ENCODE peak calls at places on chromosomes 2 and 18, in five cellular contexts. C is HCT116, P is HepG2, D is GM12878, O is K562. K is an unnamed sample.

GRCh38 chr2:1643220-1643619 is 101.1 kb downstream of the PXDN start:
- DNase-seq in P (no peak), O (no peak), D (no peak), C (no peak), K (no peak)

GRCh38 chr2:76194376-76194775 is 483.7 kb upstream of the GCFC2 start:
- DNase-seq in D (no peak), C (no peak), P (no peak), O (no peak), K (no peak)

GRCh38 chr18:34121157-34121807 is 103.4 kb downstream of the NOL4 start:
- DNase-seq in D (no peak), C (no peak), O (no peak), P (peak), K (no peak)

GRCh38 chr2:237591021-237591370 is 462 bp upstream of the RAB17 start:
- DNase-seq in P (peak), C (peak), O (no peak), D (no peak), K (peak)

GRCh38 chr18:10270160-10270571 is 184.3 kb upstream of the APCDD1 start:
- DNase-seq in D (no peak), O (no peak), P (peak), C (no peak), K (no peak)

GRCh38 chr2:25558262-25558661 is 115.1 kb downstream of the DTNB start:
- DNase-seq in D (peak), P (no peak), O (no peak), C (no peak), K (no peak)

GRCh38 chr2:178304262-178304661 is 110.0 kb downstream of the OSBPL6 start:
- DNase-seq in P (no peak), C (no peak), O (no peak), D (no peak), K (no peak)

GRCh38 chr2:49351531-49351930 is 197.2 kb upstream of the FSHR start:
- DNase-seq in P (no peak), O (no peak), D (no peak), C (no peak), K (no peak)

GRCh38 chr2:239319261-239319661 is 81.6 kb downstream of the HDAC4 start:
- DNase-seq in P (no peak), O (peak), C (no peak), D (no peak), K (no peak)

GRCh38 chr2:7725132-7725849 is 808.1 kb downstream of the RNF144A start:
- DNase-seq in P (no peak), C (no peak), D (peak), O (no peak), K (no peak)

DNA sequence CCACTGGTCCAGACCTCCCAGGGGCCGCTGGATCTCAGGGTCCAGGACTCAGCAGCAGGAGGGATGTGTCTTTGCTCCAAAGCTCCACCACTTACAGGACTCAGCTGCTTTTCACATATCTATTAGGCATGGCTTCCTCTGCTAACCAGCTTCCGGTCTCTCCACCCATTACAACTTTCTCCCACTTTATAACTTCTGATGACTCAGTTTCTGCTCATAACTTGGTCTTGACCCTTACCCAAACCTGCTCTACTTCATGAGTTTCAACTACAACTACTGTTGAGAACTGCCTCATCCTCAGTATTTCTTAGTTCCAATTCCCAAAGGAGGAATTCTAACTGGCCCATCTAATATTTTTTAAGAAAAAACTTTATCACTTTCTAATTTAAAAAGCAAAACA is 17.2 kb downstream of the SULT1C2 start:
- DNase-seq in D (no peak), O (no peak), C (no peak), P (no peak), K (no peak)
- TF ChIP-seq SRF in D (no peak), O (no peak), C (no peak), P (no peak), K (no peak)

DNA sequence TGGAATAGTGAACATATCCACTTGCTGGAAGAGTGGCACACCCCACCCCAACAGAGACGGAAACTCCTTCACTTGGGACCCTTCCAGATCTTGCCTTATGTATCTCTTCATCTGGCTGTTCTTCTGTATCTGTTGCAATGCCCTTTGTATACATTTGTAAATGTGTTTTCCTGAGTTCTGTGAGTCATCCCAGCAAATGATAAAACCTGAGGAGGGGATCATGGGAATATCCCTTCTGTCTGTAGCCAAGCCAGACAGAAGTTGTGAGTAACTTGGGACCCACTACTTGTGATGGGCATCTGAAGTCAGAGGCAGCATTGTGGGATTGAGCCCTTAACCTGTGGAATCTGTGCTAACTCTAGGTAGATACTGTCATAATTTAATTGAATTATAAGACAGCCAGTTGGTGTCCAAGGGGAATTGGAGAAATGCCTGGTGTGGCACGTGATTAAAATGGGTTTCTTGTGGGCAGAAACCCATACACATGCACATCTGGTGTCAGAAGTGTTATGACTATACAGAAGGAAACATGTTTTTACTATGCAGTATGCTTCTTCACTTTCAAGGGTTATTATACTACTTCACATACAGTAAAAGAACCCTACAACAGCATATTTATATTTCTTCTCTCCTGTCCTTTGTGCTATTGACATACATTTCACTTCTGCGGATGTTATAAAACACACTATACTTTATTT is 32.3 kb upstream of the TMEM247 start:
- DNase-seq in O (no peak), P (no peak), C (no peak), D (no peak), K (no peak)
- TF ChIP-seq SRF in O (no peak), P (no peak), C (no peak), D (no peak), K (no peak)

GRCh38 chr2:219662566-219662965 is 35.1 kb downstream of the SLC4A3 start:
- DNase-seq in D (no peak), P (no peak), C (no peak), O (no peak), K (no peak)
- TF ChIP-seq SRF in D (no peak), P (no peak), C (no peak), O (no peak), K (no peak)

DNA sequence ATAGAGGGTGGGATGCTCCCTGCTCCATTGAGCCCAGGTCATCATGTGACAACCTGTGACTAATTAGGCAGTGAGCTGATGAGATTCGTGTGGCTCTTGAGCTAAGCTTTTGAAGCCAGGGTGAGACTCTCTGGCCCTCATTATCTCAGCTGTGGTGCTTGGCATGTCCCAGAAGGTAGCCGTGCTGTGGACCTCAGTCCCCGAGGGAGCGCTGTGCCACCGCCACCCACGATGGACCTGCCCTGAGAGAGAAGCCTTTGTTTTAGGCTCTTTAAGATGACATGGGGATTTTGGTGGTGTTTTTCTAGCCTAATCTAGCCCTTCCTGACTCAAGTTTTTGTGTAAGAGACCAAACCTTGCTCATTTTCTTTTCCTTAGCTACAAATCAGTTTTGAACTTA is 66.4 kb downstream of the NEDD4L start:
- DNase-seq in D (peak), C (no peak), O (no peak), P (no peak), K (no peak)
- TF ChIP-seq SRF in D (no peak), C (no peak), O (no peak), P (no peak), K (no peak)

GRCh38 chr18:22705328-22705727 is 227.8 kb upstream of the RBBP8 start:
- DNase-seq in P (no peak), C (no peak), D (no peak), O (no peak), K (no peak)

GRCh38 chr18:22703883-22704626 is 229.1 kb upstream of the RBBP8 start:
- DNase-seq in D (no peak), C (peak), P (peak), O (peak), K (no peak)

GRCh38 chr18:22701795-22702194 is 231.3 kb upstream of the RBBP8 start:
- DNase-seq in D (no peak), C (no peak), P (no peak), O (no peak), K (no peak)

GRCh38 chr18:22701326-22701725 is 231.8 kb upstream of the RBBP8 start:
- DNase-seq in C (no peak), D (no peak), O (no peak), P (no peak), K (no peak)

GRCh38 chr18:22704627-22704918 is 228.6 kb upstream of the RBBP8 start:
- DNase-seq in O (no peak), P (no peak), D (no peak), C (no peak), K (no peak)
- TF ChIP-seq SRF in O (no peak), P (no peak), D (no peak), C (no peak), K (no peak)

DNA sequence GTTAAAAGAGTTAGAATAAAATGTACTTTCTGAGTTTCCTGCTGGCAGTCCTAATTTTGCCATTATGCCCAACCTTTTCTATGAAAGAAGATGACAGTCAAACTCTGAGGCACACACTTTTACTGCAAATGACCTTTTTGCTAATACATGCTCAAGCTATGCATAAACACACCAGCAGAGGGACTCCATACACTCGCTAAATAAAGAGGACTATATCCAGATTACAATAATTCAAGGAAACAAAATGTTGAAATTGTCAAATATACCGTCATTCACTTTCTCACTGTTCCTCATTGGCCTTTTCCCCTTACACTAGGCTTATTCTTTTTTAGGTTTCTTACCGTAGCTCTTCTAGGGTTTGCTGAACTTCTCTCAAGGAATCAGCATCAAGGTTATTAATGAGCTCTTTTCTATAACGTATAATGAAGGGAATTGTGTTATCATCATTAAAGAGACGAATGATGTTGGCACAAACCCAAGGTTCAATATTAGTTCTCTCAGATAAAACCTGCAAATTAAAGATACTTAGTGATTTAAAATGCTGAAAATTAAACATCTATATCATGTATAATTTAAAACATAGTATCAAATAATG is 25.7 kb downstream of the SRBD1 start:
- DNase-seq in C (peak), P (peak), O (no peak), D (no peak), K (no peak)
- TF ChIP-seq SRF in C (no peak), P (no peak), O (no peak), D (no peak), K (no peak)

DNA sequence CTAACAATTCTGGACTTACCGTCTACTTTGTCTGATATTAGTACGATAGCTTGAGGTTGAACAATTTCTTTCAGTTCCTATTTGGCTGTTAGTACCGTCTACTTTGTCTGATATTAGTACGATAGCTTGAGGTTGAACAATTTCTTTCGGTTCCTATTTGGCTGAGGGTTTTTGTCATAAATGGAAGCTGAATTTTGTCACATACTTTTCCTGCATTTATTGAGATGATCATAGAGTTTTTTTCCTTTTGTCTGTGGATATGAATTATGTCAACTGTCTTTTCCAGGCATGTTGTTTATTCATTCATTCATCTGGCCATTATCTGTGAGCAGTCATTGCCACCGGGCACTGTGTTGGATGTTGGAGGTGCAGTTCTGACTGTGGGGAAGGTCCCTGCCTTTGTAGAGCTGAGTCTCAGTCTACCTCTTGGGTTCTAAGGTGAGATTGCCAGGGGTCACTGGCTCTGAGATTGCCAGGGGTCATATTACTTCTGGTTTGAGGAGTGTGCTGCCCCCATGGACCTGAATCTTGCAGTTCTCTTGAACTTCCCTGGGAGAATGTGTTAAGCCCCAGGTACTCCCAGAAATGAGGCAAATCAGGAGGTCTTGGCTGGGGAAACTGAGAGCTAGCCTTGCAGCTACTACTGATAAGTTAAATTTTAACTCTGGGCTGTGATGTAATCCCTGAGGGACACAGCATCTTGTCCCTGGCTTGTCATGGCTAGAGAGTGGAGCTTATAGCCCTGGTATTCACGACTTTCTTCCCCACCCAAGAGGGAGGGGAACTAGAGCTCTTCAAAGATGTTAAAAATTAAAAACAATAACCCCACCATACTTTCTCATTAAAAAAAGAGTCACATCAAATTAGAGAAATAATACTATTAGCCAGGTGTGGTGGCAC is 89.1 kb upstream of the MBOAT2 start:
- DNase-seq in C (no peak), P (no peak), O (no peak), D (peak), K (no peak)
- TF ChIP-seq SRF in C (no peak), P (no peak), O (no peak), D (no peak), K (no peak)